ENCODE peak calls at places on chromosomes 6 and 20, in nine cellular contexts. B is heart left ventricle, A is NCI-H2029 treated with DMSO at 0.1 percent for 48 hours, M is foreskin fibroblast, T is H1, J is AG10803, G is type B pancreatic cell, E is C1 segment of cervical spinal cord, L is activated T-cell treated with anti-CD3 and anti-CD28 coated beads for 24 hours. Y is an unnamed sample.

GRCh38 chr6:31007694-31008093 is 2.6 kb upstream of the MUC22 start:
- DNase-seq in L (no peak), G (no peak), E (no peak), J (peak), M (peak), A (no peak), B (no peak), T (no peak), Y (no peak)

GRCh38 chr6:53627391-53628218 is 38.0 kb downstream of the KLHL31 start:
- DNase-seq in E (no peak), G (no peak), J (no peak), M (no peak), T (no peak), B (no peak), A (no peak), L (no peak), Y (no peak)

GRCh38 chr20:25539742-25540201 is 45.6 kb downstream of the NINL start:
- DNase-seq in L (no peak), E (no peak), T (no peak), M (no peak), J (peak), A (no peak), G (no peak), B (no peak), Y (peak)

GRCh38 chr6:160519603-160520042 is 144.5 kb downstream of the LPA start:
- DNase-seq in B (no peak), A (no peak), G (no peak), L (no peak), E (no peak), T (no peak), J (no peak), M (peak), Y (no peak)

GRCh38 chr6:44253307-44254101 is 3.8 kb downstream of the SLC35B2 start:
- DNase-seq in G (no peak), B (no peak), A (peak), J (no peak), M (no peak), E (no peak), L (peak), T (no peak), Y (no peak)

GRCh38 chr6:157063935-157064322 is 259.4 kb downstream of the TMEM242 start:
- DNase-seq in T (no peak), J (no peak), M (no peak), A (no peak), L (no peak), E (no peak), B (no peak), G (no peak), Y (no peak)

GRCh38 chr6:53960311-53960710 is 150.9 kb upstream of the MLIP start:
- DNase-seq in A (no peak), L (no peak), T (no peak), J (peak), E (no peak), M (no peak), B (no peak), G (no peak), Y (no peak)

GRCh38 chr6:33768644-33769120 is 20.2 kb downstream of the LEMD2 start:
- DNase-seq in G (peak), E (peak), T (no peak), L (peak), B (peak), M (peak), J (peak), A (peak), Y (no peak)